ENCODE peak calls at places on chromosomes 11 and 22, in four cellular contexts. K is activated CD4-positive, alpha-beta T cell treated with anti-CD3 and anti-CD28 coated beads, Interleukin-2, amount 50 U/mL, for 24 hours; W is uterus; T is substantia nigra. O is an unnamed sample.

GRCh38 chr11:33970984-33971466 is 79.1 kb upstream of the LMO2 start:
- DNase-seq in K (no peak), W (peak), T (peak), O (peak)

GRCh38 chr22:32751065-32751739 is 50.3 kb upstream of the TIMP3 start:
- DNase-seq in K (no peak), W (no peak), T (no peak), O (no peak)

GRCh38 chr11:128157423-128158298 is 429.7 kb downstream of the ETS1 start:
- DNase-seq in K (no peak), W (peak), T (peak), O (peak)

GRCh38 chr22:45223304-45224117 is 17.2 kb downstream of the KIAA0930 start:
- DNase-seq in K (no peak), W (no peak), T (no peak), O (peak)

GRCh38 chr11:21414928-21415327 is 745.5 kb downstream of the NELL1 start:
- DNase-seq in K (no peak), W (no peak), T (no peak), O (no peak)

GRCh38 chr11:78926633-78927347 is 352.1 kb upstream of the NARS2 start:
- DNase-seq in K (no peak), W (no peak), T (no peak), O (no peak)

GRCh38 chr11:69127091-69127850 is 28.5 kb upstream of the SMIM38 start:
- DNase-seq in K (no peak), W (no peak), T (no peak), O (no peak)

GRCh38 chr11:62438641-62439040 is 19.8 kb downstream of the SCGB1A1 start:
- DNase-seq in K (no peak), W (no peak), T (no peak), O (peak)

GRCh38 chr11:76362716-76363115 is 18.2 kb downstream of the THAP12 start:
- DNase-seq in K (no peak), W (no peak), T (no peak), O (no peak)

GRCh38 chr22:37534445-37534844 is 15.2 kb upstream of the CARD10 start:
- DNase-seq in K (no peak), W (no peak), T (no peak), O (no peak)

GRCh38 chr11:17221968-17222367 is 14.2 kb upstream of the PIK3C2A start:
- DNase-seq in K (no peak), W (no peak), T (no peak), O (no peak)

GRCh38 chr11:79159657-79160450 is 281.0 kb downstream of the TENM4 start:
- DNase-seq in K (no peak), W (no peak), T (no peak), O (no peak)

O was measured in NCI-H146.